ENCODE peak calls at places on chromosomes 2 and 18, in five cellular contexts. C, S, V, M and B are unnamed samples. For H3K4me1, the result is how much of the 10 kb centered on the place peaks cover.

GRCh38 chr18:6207941-6208340 is 206.8 kb downstream of the L3MBTL4 start:
- DNase-seq in M (no peak), C (no peak), V (no peak), S (no peak), B (no peak)

GRCh38 chr2:233210843-233211600 is 40.5 kb upstream of the ATG16L1 start:
- DNase-seq in S (no peak), C (peak), V (no peak), M (peak), B (no peak)

GRCh38 chr2:122543815-122544214 is 788.4 kb downstream of the TSN start:
- DNase-seq in V (no peak), M (no peak), C (no peak), S (no peak), B (no peak)

GRCh38 chr2:109712126-109712455 is 82.0 kb upstream of the RGPD5 start:
- DNase-seq in M (no peak), S (no peak), C (no peak), V (no peak), B (no peak)

GRCh38 chr2:233385489-233386044 is 31.3 kb downstream of the DGKD start:
- DNase-seq in M (no peak), C (no peak), S (no peak), V (no peak), B (no peak)

GRCh38 chr2:31371691-31372090 is 42.9 kb downstream of the XDH start:
- DNase-seq in M (no peak), V (no peak), S (no peak), C (no peak), B (no peak)

GRCh38 chr2:190599073-190599472 is 49.8 kb upstream of the NAB1 start:
- DNase-seq in C (no peak), S (no peak), M (no peak), V (no peak), B (no peak)

GRCh38 chr2:175293776-175294175 is 112.3 kb upstream of the ATP5MC3 start:
- DNase-seq in S (no peak), V (no peak), M (no peak), C (no peak), B (no peak)

GRCh38 chr2:233795735-233796171 is 17.6 kb downstream of the MROH2A start:
- DNase-seq in S (no peak), C (peak), M (no peak), V (no peak), B (no peak)

GRCh38 chr2:68710336-68710735 is 24.3 kb upstream of the ARHGAP25 start:
- DNase-seq in C (no peak), M (no peak), V (no peak), S (no peak), B (no peak)

GRCh38 chr2:43276962-43277383 is 50.6 kb upstream of the ZFP36L2 start:
- DNase-seq in M (no peak), S (no peak), V (no peak), C (peak), B (no peak)

GRCh38 chr2:101032100-101032776 is 30.1 kb downstream of the RPL31 start:
- DNase-seq in V (no peak), C (no peak), M (no peak), S (no peak), B (no peak)

GRCh38 chr2:189129971-189130370 is 49.6 kb downstream of the COL5A2 start:
- DNase-seq in V (no peak), M (no peak), C (no peak), S (no peak), B (no peak)

GRCh38 chr18:40375811-40376210 is 1579.2 kb upstream of the PIK3C3 start:
- DNase-seq in C (no peak), V (no peak), S (no peak), M (no peak), B (no peak)

GRCh38 chr2:158094487-158095092 is 7.1 kb upstream of the UPP2 start:
- DNase-seq in V (no peak), M (no peak), S (no peak), C (no peak), B (no peak)

GRCh38 chr18:11175266-11175947 is 26.0 kb upstream of the PIEZO2 start:
- DNase-seq in C (no peak), V (no peak), M (no peak), S (no peak), B (no peak)

GRCh38 chr2:226882606-226883005 is 46.8 kb downstream of the RHBDD1 start:
- DNase-seq in V (no peak), S (no peak), M (no peak), C (no peak), B (no peak)

GRCh38 chr2:120867290-120868231 is 131.9 kb downstream of the GLI2 start:
- DNase-seq in V (peak), M (peak), C (peak), S (peak), B (peak)

GRCh38 chr18:13313006-13313661 is 94.6 kb downstream of the LDLRAD4 start:
- DNase-seq in S (no peak), C (peak), V (no peak), M (no peak), B (no peak)

GRCh38 chr2:120237491-120237902 is 14.3 kb upstream of the TMEM185B start:
- DNase-seq in M (no peak), C (peak), S (peak), V (no peak), B (no peak)

GRCh38 chr2:151729416-151729811 is 4.9 kb downstream of the NEB start:
- DNase-seq in C (no peak), V (no peak), M (no peak), S (no peak), B (no peak)

GRCh38 chr2:232888839-232889529 is 18.9 kb downstream of the SNORC start:
- DNase-seq in V (no peak), C (peak), S (no peak), M (no peak), B (no peak)

GRCh38 chr2:2025803-2026202 is 281.5 kb upstream of the PXDN start:
- DNase-seq in S (no peak), C (no peak), M (no peak), V (no peak), B (no peak)

GRCh38 chr18:62018034-62018760 is 125.4 kb upstream of the RNF152 start:
- DNase-seq in M (peak), V (no peak), S (no peak), C (no peak), B (no peak)

GRCh38 chr2:68878753-68879152 is 7.6 kb upstream of the BMP10 start:
- DNase-seq in S (no peak), C (no peak), M (no peak), V (no peak), B (no peak)

GRCh38 chr2:34229998-34230397 is 630.9 kb upstream of the FAM98A start:
- DNase-seq in C (no peak), S (no peak), V (no peak), M (no peak), B (no peak)

GRCh38 chr2:33212151-33212550 is 264.3 kb upstream of the RASGRP3 start:
- DNase-seq in S (no peak), V (no peak), M (no peak), C (no peak), B (no peak)

GRCh38 chr2:174901075-174901474 is 104.1 kb downstream of the CHN1 start:
- DNase-seq in S (peak), M (peak), C (no peak), V (no peak), B (no peak)

GRCh38 chr2:183186296-183186695 is 62.1 kb downstream of the NUP35 start:
- DNase-seq in V (no peak), C (no peak), M (no peak), S (no peak), B (no peak)

GRCh38 chr2:70926042-70926441 is 9.7 kb upstream of the ATP6V1B1 start:
- DNase-seq in C (no peak), V (no peak), M (no peak), S (no peak), B (no peak)

GRCh38 chr18:43380098-43380672 is 102.9 kb upstream of the SYT4 start:
- DNase-seq in V (no peak), S (no peak), C (no peak), M (no peak), B (no peak)

GRCh38 chr2:241871538-241872312 is 2.2 kb downstream of the RTP5 start:
- DNase-seq in C (no peak), M (no peak), V (no peak), S (no peak), B (no peak)

GRCh38 chr2:181904022-181904632 is 12.6 kb downstream of the ITPRID2 start:
- DNase-seq in M (no peak), V (peak), S (peak), C (no peak), B (peak)

GRCh38 chr2:240451791-240452470 is 16.5 kb downstream of the GPC1 start:
- DNase-seq in M (no peak), C (no peak), V (no peak), S (peak), B (no peak)

GRCh38 chr2:104521247-104521646 is 332.7 kb upstream of the POU3F3 start:
- DNase-seq in S (peak), M (no peak), V (peak), C (no peak), B (peak)

GRCh38 chr2:181457741-181458425 is 697 bp downstream of the ITGA4 start:
- DNase-seq in S (peak), M (peak), V (peak), C (peak), B (peak)

GRCh38 chr2:3243804-3244203 is 133.8 kb downstream of the EIPR1 start:
- DNase-seq in S (no peak), V (no peak), M (no peak), C (no peak), B (peak)

GRCh38 chr2:46308629-46309028 is 11.4 kb downstream of the EPAS1 start:
- DNase-seq in M (no peak), C (no peak), S (no peak), V (no peak), B (no peak)
- H3K4me1 ChIP-seq in M (half or more), C (under half), S (under half), V (under half), B (under half)

DNA sequence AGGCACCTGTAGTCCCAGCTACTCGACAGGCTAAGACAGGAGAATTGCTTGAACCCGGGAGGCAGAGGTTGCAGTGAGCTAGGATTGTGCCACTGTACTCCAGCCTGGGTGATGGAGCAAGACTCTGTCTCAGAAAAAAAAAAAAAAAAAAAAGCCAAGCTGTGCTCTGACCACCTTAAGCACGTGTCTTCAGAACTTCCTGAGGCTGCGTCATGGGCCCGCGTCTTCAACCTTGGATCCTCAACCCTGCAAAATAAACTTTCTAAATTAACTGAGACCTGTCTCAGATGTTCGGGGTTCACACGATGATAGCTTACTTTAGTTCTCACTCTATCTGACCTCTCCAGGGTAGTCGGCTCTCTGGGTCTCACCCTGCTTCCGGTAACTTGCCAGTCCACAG is 65.8 kb upstream of the CABLES1 start:
- DNase-seq in S (no peak), C (no peak), M (no peak), V (no peak), B (no peak)
- H3K4me1 ChIP-seq in S (under half), C (under half), M (under half), V (under half), B (under half)

GRCh38 chr2:74387346-74387745 is 7.2 kb upstream of the DCTN1 start:
- DNase-seq in S (no peak), M (no peak), V (no peak), C (no peak), B (no peak)

GRCh38 chr2:74385396-74385795 is 5.3 kb upstream of the DCTN1 start:
- DNase-seq in V (no peak), M (no peak), S (no peak), C (no peak), B (peak)

GRCh38 chr2:74383254-74383653 is 3.1 kb upstream of the DCTN1 start:
- DNase-seq in M (no peak), V (no peak), S (no peak), C (no peak), B (no peak)

GRCh38 chr2:74381751-74382150 is 1.6 kb upstream of the DCTN1 start:
- DNase-seq in S (no peak), M (no peak), V (no peak), C (no peak), B (no peak)

DNA sequence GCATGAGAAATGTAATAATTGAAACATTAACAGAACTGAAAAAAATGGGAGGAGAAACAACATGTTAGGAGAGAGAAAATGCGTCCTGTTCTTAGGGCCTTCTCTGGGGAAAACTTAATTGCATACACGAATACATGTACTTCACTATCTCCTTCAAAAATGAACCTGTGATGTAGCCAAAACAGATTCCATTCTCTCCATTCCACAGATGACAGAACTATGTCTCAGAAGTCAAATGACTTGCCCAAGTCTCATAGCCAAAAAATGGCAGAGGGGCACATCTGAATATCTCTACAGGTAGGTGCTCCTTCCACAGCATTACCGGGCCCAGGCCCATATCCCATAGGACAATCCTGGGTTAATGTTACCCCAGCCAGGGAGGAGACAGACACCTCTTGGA is 3.9 kb upstream of the DCTN1 start:
- DNase-seq in S (no peak), M (no peak), C (no peak), V (no peak), B (no peak)
- H3K4me1 ChIP-seq in S (under half), M (under half), C (under half), V (under half), B (under half)

GRCh38 chr18:48920408-48921038 is 30.2 kb downstream of the SMAD7 start:
- DNase-seq in M (no peak), V (no peak), C (no peak), S (peak), B (no peak)

GRCh38 chr18:48919547-48919946 is 31.2 kb downstream of the SMAD7 start:
- DNase-seq in S (no peak), M (no peak), V (no peak), C (no peak), B (no peak)

GRCh38 chr18:48922203-48922800 is 28.5 kb downstream of the SMAD7 start:
- DNase-seq in C (no peak), S (peak), V (no peak), M (no peak), B (no peak)

GRCh38 chr18:48922801-48923730 is 27.7 kb downstream of the SMAD7 start:
- DNase-seq in S (peak), M (no peak), V (no peak), C (peak), B (peak)

GRCh38 chr18:48921305-48922202 is 29.2 kb downstream of the SMAD7 start:
- DNase-seq in V (no peak), C (no peak), M (no peak), S (peak), B (no peak)
- H3K4me1 ChIP-seq in V (under half), C (under half), M (under half), S (under half), B (under half)

DNA sequence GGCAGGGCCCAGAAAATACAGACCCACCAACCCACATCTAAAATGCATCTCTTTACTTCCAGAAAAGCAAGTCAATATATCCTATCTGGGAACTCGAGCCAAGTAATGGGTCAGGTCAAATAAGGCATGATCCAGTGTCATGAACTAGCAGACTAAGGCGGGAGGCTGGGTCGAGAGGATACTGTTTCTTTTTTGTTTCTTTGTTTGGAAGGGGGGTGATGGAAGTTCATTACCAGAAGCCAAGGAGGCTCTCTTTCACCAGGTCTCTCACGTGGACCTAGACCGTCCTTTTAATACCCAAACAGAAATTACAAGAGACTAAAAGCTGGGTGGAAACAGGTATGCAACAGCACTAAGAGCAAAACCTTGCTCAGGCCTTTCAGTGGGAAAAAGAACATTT is 108.3 kb downstream of the HDAC4 start:
- DNase-seq in S (no peak), M (no peak), C (no peak), V (no peak), B (no peak)
- H3K4me1 ChIP-seq in S (half or more), M (under half), C (half or more), V (under half), B (half or more)

GRCh38 chr2:65055427-65056214 is 595 bp upstream of the CEP68 start:
- DNase-seq in M (no peak), V (no peak), C (peak), S (no peak), B (no peak)

GRCh38 chr2:65050931-65051330 is 5.3 kb upstream of the CEP68 start:
- DNase-seq in C (no peak), V (no peak), M (no peak), S (no peak), B (no peak)

GRCh38 chr2:65056215-65056989 is at the start of gene CEP68:
- DNase-seq in C (peak), S (peak), V (peak), M (peak), B (peak)

GRCh38 chr2:65054749-65055426 is 1.3 kb upstream of the CEP68 start:
- DNase-seq in C (no peak), V (no peak), M (no peak), S (no peak), B (no peak)

DNA sequence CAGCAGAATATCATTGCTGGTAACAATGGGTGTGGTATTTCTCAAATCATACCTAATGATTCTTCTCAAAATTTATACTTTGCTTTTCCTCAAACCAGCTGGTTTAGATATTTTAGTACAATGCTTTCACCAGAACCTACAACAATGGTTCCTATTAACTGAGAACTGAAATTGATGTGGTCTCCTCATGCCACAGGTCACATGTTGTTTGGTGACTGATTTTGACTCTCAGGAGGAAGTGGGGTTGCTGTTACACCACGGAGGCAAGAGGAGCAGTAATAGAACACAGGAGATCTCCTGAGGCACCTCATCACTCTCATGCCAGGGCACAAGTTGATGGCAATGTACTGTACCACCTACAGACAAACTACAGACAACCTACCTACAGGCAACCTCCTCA is 3.0 kb upstream of the CEP68 start:
- DNase-seq in S (no peak), M (no peak), C (no peak), V (no peak), B (no peak)
- H3K4me1 ChIP-seq in S (under half), M (under half), C (under half), V (under half), B (under half)

GRCh38 chr2:106192752-106193490 is 1.2 kb downstream of the UXS1 start:
- DNase-seq in S (peak), V (peak), C (no peak), M (peak), B (peak)
- H3K4me1 ChIP-seq in S (under half), V (under half), C (under half), M (under half), B (under half)

GRCh38 chr18:63320041-63320689 is 596 bp upstream of the BCL2 start:
- DNase-seq in M (peak), V (no peak), C (peak), S (peak), B (peak)
- H3K4me1 ChIP-seq in M (under half), V (under half), C (under half), S (under half), B (under half)

GRCh38 chr18:58911766-58912165 is 47.1 kb downstream of the ZNF532 start:
- DNase-seq in C (no peak), V (no peak), M (peak), S (no peak), B (peak)

GRCh38 chr18:58909521-58909920 is 44.8 kb downstream of the ZNF532 start:
- DNase-seq in M (no peak), S (no peak), V (no peak), C (no peak), B (no peak)

GRCh38 chr18:58911241-58911640 is 46.6 kb downstream of the ZNF532 start:
- DNase-seq in V (no peak), M (no peak), S (no peak), C (no peak), B (no peak)

GRCh38 chr18:58915006-58915799 is 50.5 kb downstream of the ZNF532 start:
- DNase-seq in C (no peak), M (no peak), V (no peak), S (no peak), B (peak)
- H3K4me1 ChIP-seq in C (under half), M (under half), V (under half), S (under half), B (half or more)